ENCODE peak calls at places on chromosomes 6 and 20, in nine cellular contexts. One of them, this sample, is unnamed.

GRCh38 chr6:57313711-57314471 is 3.5 kb upstream of the PRIM2 start:
- DNase-seq in naive thymus-derived CD4-positive, alpha-beta T cell: no peak
- DNase-seq in amniotic stem cell: peak; percentile 97
- DNase-seq in SW480: peak; percentile 48
- DNase-seq in cardiac muscle cell: no peak
- DNase-seq in GM13977: no peak
- DNase-seq in hippocampal formation: no peak
- DNase-seq in stimulated activated CD4-positive, alpha-beta T cell treated with anti-CD3 and anti-CD28 coated beads, Interleukin-4, amount 100 ng/mL, for 24 hours: no peak
- DNase-seq in effector memory CD4-positive, alpha-beta T cell: no peak
- DNase-seq in this sample: peak; percentile 82

GRCh38 chr6:114310053-114310452 is 32.8 kb downstream of the HS3ST5 start:
- DNase-seq in naive thymus-derived CD4-positive, alpha-beta T cell: no peak
- DNase-seq in amniotic stem cell: no peak
- DNase-seq in SW480: no peak
- DNase-seq in cardiac muscle cell: no peak
- DNase-seq in GM13977: no peak
- DNase-seq in hippocampal formation: no peak
- DNase-seq in stimulated activated CD4-positive, alpha-beta T cell treated with anti-CD3 and anti-CD28 coated beads, Interleukin-4, amount 100 ng/mL, for 24 hours: no peak
- DNase-seq in effector memory CD4-positive, alpha-beta T cell: no peak
- DNase-seq in this sample: no peak

GRCh38 chr6:82385961-82386360 is 22.3 kb downstream of the TPBG start:
- DNase-seq in naive thymus-derived CD4-positive, alpha-beta T cell: no peak
- DNase-seq in amniotic stem cell: no peak
- DNase-seq in SW480: no peak
- DNase-seq in cardiac muscle cell: no peak
- DNase-seq in GM13977: no peak
- DNase-seq in hippocampal formation: no peak
- DNase-seq in stimulated activated CD4-positive, alpha-beta T cell treated with anti-CD3 and anti-CD28 coated beads, Interleukin-4, amount 100 ng/mL, for 24 hours: no peak
- DNase-seq in effector memory CD4-positive, alpha-beta T cell: no peak
- DNase-seq in this sample: no peak

GRCh38 chr20:37542281-37542680 is 14.6 kb upstream of the BLCAP start:
- DNase-seq in naive thymus-derived CD4-positive, alpha-beta T cell: no peak
- DNase-seq in amniotic stem cell: no peak
- DNase-seq in SW480: no peak
- DNase-seq in cardiac muscle cell: no peak
- DNase-seq in GM13977: no peak
- DNase-seq in hippocampal formation: no peak
- DNase-seq in stimulated activated CD4-positive, alpha-beta T cell treated with anti-CD3 and anti-CD28 coated beads, Interleukin-4, amount 100 ng/mL, for 24 hours: no peak
- DNase-seq in effector memory CD4-positive, alpha-beta T cell: no peak
- DNase-seq in this sample: no peak

GRCh38 chr6:6712258-6712978 is 123.9 kb downstream of the LY86 start:
- DNase-seq in naive thymus-derived CD4-positive, alpha-beta T cell: no peak
- DNase-seq in amniotic stem cell: no peak
- DNase-seq in SW480: peak; percentile 76
- DNase-seq in cardiac muscle cell: no peak
- DNase-seq in GM13977: no peak
- DNase-seq in hippocampal formation: no peak
- DNase-seq in stimulated activated CD4-positive, alpha-beta T cell treated with anti-CD3 and anti-CD28 coated beads, Interleukin-4, amount 100 ng/mL, for 24 hours: no peak
- DNase-seq in effector memory CD4-positive, alpha-beta T cell: no peak
- DNase-seq in this sample: peak; percentile 92

GRCh38 chr6:7763896-7764295 is 38.0 kb downstream of the BMP6 start:
- DNase-seq in naive thymus-derived CD4-positive, alpha-beta T cell: no peak
- DNase-seq in amniotic stem cell: no peak
- DNase-seq in SW480: no peak
- DNase-seq in cardiac muscle cell: no peak
- DNase-seq in GM13977: no peak
- DNase-seq in hippocampal formation: no peak
- DNase-seq in stimulated activated CD4-positive, alpha-beta T cell treated with anti-CD3 and anti-CD28 coated beads, Interleukin-4, amount 100 ng/mL, for 24 hours: no peak
- DNase-seq in effector memory CD4-positive, alpha-beta T cell: no peak
- DNase-seq in this sample: no peak

GRCh38 chr6:131295081-131295480 is 159.8 kb downstream of the AKAP7 start:
- DNase-seq in naive thymus-derived CD4-positive, alpha-beta T cell: no peak
- DNase-seq in amniotic stem cell: no peak
- DNase-seq in SW480: no peak
- DNase-seq in cardiac muscle cell: no peak
- DNase-seq in GM13977: no peak
- DNase-seq in hippocampal formation: no peak
- DNase-seq in stimulated activated CD4-positive, alpha-beta T cell treated with anti-CD3 and anti-CD28 coated beads, Interleukin-4, amount 100 ng/mL, for 24 hours: no peak
- DNase-seq in effector memory CD4-positive, alpha-beta T cell: no peak
- DNase-seq in this sample: no peak

GRCh38 chr20:53083411-53083810 is 111.3 kb downstream of the TSHZ2 start:
- DNase-seq in naive thymus-derived CD4-positive, alpha-beta T cell: no peak
- DNase-seq in amniotic stem cell: no peak
- DNase-seq in SW480: no peak
- DNase-seq in cardiac muscle cell: no peak
- DNase-seq in GM13977: no peak
- DNase-seq in hippocampal formation: no peak
- DNase-seq in stimulated activated CD4-positive, alpha-beta T cell treated with anti-CD3 and anti-CD28 coated beads, Interleukin-4, amount 100 ng/mL, for 24 hours: no peak
- DNase-seq in effector memory CD4-positive, alpha-beta T cell: no peak
- DNase-seq in this sample: no peak

GRCh38 chr6:73388800-73389512 is 5.7 kb upstream of the DDX43 start:
- DNase-seq in naive thymus-derived CD4-positive, alpha-beta T cell: no peak
- DNase-seq in amniotic stem cell: peak; percentile 55
- DNase-seq in SW480: peak; percentile 83
- DNase-seq in cardiac muscle cell: peak; percentile 65
- DNase-seq in GM13977: peak; percentile 67
- DNase-seq in hippocampal formation: no peak
- DNase-seq in stimulated activated CD4-positive, alpha-beta T cell treated with anti-CD3 and anti-CD28 coated beads, Interleukin-4, amount 100 ng/mL, for 24 hours: peak; percentile 52
- DNase-seq in effector memory CD4-positive, alpha-beta T cell: peak; percentile 39
- DNase-seq in this sample: peak; percentile 86

GRCh38 chr6:75922226-75922625 is 150.2 kb downstream of the IMPG1 start:
- DNase-seq in naive thymus-derived CD4-positive, alpha-beta T cell: no peak
- DNase-seq in amniotic stem cell: no peak
- DNase-seq in SW480: peak; percentile 16
- DNase-seq in cardiac muscle cell: no peak
- DNase-seq in GM13977: no peak
- DNase-seq in hippocampal formation: no peak
- DNase-seq in stimulated activated CD4-positive, alpha-beta T cell treated with anti-CD3 and anti-CD28 coated beads, Interleukin-4, amount 100 ng/mL, for 24 hours: no peak
- DNase-seq in effector memory CD4-positive, alpha-beta T cell: no peak
- DNase-seq in this sample: no peak

GRCh38 chr6:149184523-149184922 is 133.0 kb upstream of the TAB2 start:
- DNase-seq in naive thymus-derived CD4-positive, alpha-beta T cell: no peak
- DNase-seq in amniotic stem cell: no peak
- DNase-seq in SW480: no peak
- DNase-seq in cardiac muscle cell: no peak
- DNase-seq in GM13977: no peak
- DNase-seq in hippocampal formation: no peak
- DNase-seq in stimulated activated CD4-positive, alpha-beta T cell treated with anti-CD3 and anti-CD28 coated beads, Interleukin-4, amount 100 ng/mL, for 24 hours: no peak
- DNase-seq in effector memory CD4-positive, alpha-beta T cell: no peak
- DNase-seq in this sample: no peak

GRCh38 chr6:7979831-7980230 is 69.2 kb upstream of the TXNDC5 start:
- DNase-seq in naive thymus-derived CD4-positive, alpha-beta T cell: no peak
- DNase-seq in amniotic stem cell: no peak
- DNase-seq in SW480: no peak
- DNase-seq in cardiac muscle cell: no peak
- DNase-seq in GM13977: no peak
- DNase-seq in hippocampal formation: no peak
- DNase-seq in stimulated activated CD4-positive, alpha-beta T cell treated with anti-CD3 and anti-CD28 coated beads, Interleukin-4, amount 100 ng/mL, for 24 hours: no peak
- DNase-seq in effector memory CD4-positive, alpha-beta T cell: no peak
- DNase-seq in this sample: no peak

GRCh38 chr20:57698191-57698866 is 11.5 kb downstream of the PMEPA1 start:
- DNase-seq in naive thymus-derived CD4-positive, alpha-beta T cell: no peak
- DNase-seq in amniotic stem cell: peak; percentile 93
- DNase-seq in SW480: peak; percentile 100
- DNase-seq in cardiac muscle cell: no peak
- DNase-seq in GM13977: no peak
- DNase-seq in hippocampal formation: no peak
- DNase-seq in stimulated activated CD4-positive, alpha-beta T cell treated with anti-CD3 and anti-CD28 coated beads, Interleukin-4, amount 100 ng/mL, for 24 hours: peak; percentile 84
- DNase-seq in effector memory CD4-positive, alpha-beta T cell: peak; percentile 31
- DNase-seq in this sample: peak; percentile 96